ENCODE peak calls at places on chromosome 16, in eight cellular contexts. Q, E, L, B, Y, P, Z and N are unnamed samples.

GRCh38 chr16:14409563-14409962 is 220.5 kb downstream of the PARN start:
- DNase-seq in Q (peak), Y (no peak), P (peak), E (no peak), Z (peak), B (no peak), L (peak), N (peak)

GRCh38 chr16:49856741-49857330 is 924 bp upstream of the ZNF423 start:
- DNase-seq in P (peak), Z (peak), B (peak), E (peak), Y (peak), L (peak), Q (no peak), N (peak)

GRCh38 chr16:24541534-24541933 is 2.2 kb downstream of the RBBP6 start:
- DNase-seq in P (no peak), L (no peak), B (no peak), Q (no peak), E (no peak), Y (no peak), Z (no peak), N (no peak)

GRCh38 chr16:88805340-88805715 is 1.7 kb downstream of the CDT1 start:
- DNase-seq in P (no peak), E (no peak), Z (no peak), Q (no peak), L (no peak), Y (no peak), B (no peak), N (no peak)

GRCh38 chr16:58507195-58507962 is 7.4 kb downstream of the NDRG4 start:
- DNase-seq in P (no peak), E (no peak), Q (no peak), Z (no peak), Y (peak), L (no peak), B (peak), N (no peak)

GRCh38 chr16:75099738-75100615 is 16.6 kb downstream of the LDHD start:
- DNase-seq in E (no peak), Y (peak), L (no peak), P (no peak), Q (no peak), B (no peak), Z (no peak), N (no peak)

GRCh38 chr16:77169650-77170236 is 21.2 kb upstream of the MON1B start:
- DNase-seq in Z (no peak), L (peak), E (no peak), P (peak), Y (no peak), B (peak), Q (no peak), N (no peak)

GRCh38 chr16:72951916-72952315 is 96.0 kb downstream of the ZFHX3 start:
- DNase-seq in Q (no peak), L (no peak), B (no peak), P (no peak), E (no peak), Y (no peak), Z (no peak), N (no peak)

GRCh38 chr16:19014456-19014855 is 30.7 kb downstream of the TMC7 start:
- DNase-seq in Y (peak), P (no peak), L (peak), Z (no peak), B (no peak), Q (no peak), E (no peak), N (no peak)

GRCh38 chr16:60929-61878 is 7.6 kb downstream of the SNRNP25 start:
- DNase-seq in Z (no peak), B (no peak), Q (no peak), L (no peak), P (no peak), E (no peak), Y (peak), N (no peak)

GRCh38 chr16:8741636-8742427 is 55.6 kb downstream of the TMEM186 start:
- DNase-seq in Q (no peak), L (no peak), P (no peak), B (no peak), Y (no peak), E (no peak), Z (no peak), N (no peak)

GRCh38 chr16:50335198-50335958 is 33.4 kb downstream of the BRD7 start:
- DNase-seq in L (no peak), B (no peak), Y (no peak), P (peak), E (no peak), Z (no peak), Q (no peak), N (no peak)

GRCh38 chr16:67659675-67660563 is at the start of gene ACD:
- DNase-seq in E (no peak), P (peak), L (peak), Q (peak), Z (peak), B (peak), Y (peak), N (peak)

GRCh38 chr16:79901522-79901921 is 301.0 kb upstream of the MAF start:
- DNase-seq in L (no peak), B (no peak), P (no peak), Q (no peak), Z (no peak), Y (no peak), E (no peak), N (no peak)

GRCh38 chr16:29825145-29826044 is 5.1 kb downstream of the MVP start:
- DNase-seq in E (no peak), B (no peak), Z (no peak), Y (no peak), Q (no peak), P (peak), L (peak), N (no peak)

GRCh38 chr16:19704321-19705130 is 13.5 kb downstream of the KNOP1 start:
- DNase-seq in B (no peak), Z (no peak), Y (no peak), P (peak), L (peak), Q (no peak), E (no peak), N (no peak)

GRCh38 chr16:31471241-31471874 is 594 bp upstream of the TGFB1I1 start:
- DNase-seq in P (no peak), B (no peak), Z (no peak), Q (no peak), L (peak), E (no peak), Y (no peak), N (no peak)
- H3K4me3 ChIP-seq in P (peak), B (peak), Z (peak), Q (no peak), L (peak), E (peak), Y (peak), N (peak)

GRCh38 chr16:1494129-1494640 is 1.0 kb downstream of the TELO2 start:
- DNase-seq in P (peak), L (peak), Y (peak), B (peak), Q (no peak), Z (peak), E (no peak), N (no peak)
- TF ChIP-seq CTCF in P (peak), L (peak), Y (peak), B (peak), Q (no peak), Z (peak), E (peak), N (peak)

DNA sequence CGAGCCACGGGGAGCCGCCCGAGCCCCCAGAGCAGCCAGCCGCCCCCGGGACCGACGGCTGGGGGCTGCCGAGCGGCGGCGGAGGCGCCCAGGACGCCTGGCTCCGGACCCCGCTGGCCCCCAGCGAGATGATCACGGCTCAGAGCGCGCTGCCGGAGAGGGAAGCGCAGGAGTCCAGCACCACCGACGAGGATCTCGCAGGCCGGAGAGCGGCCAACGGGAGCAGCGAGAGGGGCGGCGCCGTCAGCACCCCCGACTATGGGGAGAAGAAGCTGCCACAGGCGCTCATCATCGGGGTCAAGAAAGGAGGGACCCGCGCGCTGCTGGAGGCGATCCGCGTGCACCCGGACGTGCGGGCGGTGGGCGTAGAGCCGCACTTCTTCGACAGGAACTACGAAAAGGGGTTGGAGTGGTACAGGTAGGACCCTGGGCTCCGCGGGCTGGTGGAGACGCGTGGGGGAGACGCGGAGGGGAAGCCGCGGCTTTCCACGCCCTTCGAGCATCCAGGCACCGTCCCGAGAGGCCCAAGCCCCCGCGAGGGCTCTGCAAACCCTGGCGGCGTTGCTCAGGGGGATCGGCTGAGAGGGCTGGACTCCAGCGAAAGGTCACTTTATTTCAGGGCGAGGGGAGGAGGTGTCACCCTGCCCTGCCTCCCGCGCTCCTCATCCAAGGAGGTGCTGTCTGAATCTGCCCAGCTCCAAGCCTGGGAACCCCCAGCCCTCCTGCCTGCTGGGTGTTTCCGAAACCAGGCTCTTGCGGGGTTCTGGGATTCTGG is 1.2 kb downstream of the HS3ST4 start:
- DNase-seq in E (no peak), Z (no peak), Q (no peak), L (no peak), B (no peak), P (no peak), Y (no peak), N (no peak)
- H3K4me3 ChIP-seq in E (no peak), Z (no peak), Q (no peak), L (peak), B (peak), P (no peak), Y (no peak), N (peak)

GRCh38 chr16:11256657-11257130 is 690 bp upstream of the SOCS1 start:
- DNase-seq in P (peak), L (peak), Y (peak), Q (peak), E (no peak), Z (peak), B (peak), N (no peak)
- TF ChIP-seq CTCF in P (no peak), L (no peak), Y (no peak), Q (no peak), E (no peak), Z (no peak), B (no peak), N (no peak)

GRCh38 chr16:68734782-68735181 is 2.3 kb upstream of the CDH1 start:
- DNase-seq in E (no peak), B (no peak), L (no peak), P (no peak), Z (no peak), Y (no peak), Q (no peak), N (no peak)

GRCh38 chr16:68733570-68733969 is 3.5 kb upstream of the CDH1 start:
- DNase-seq in Y (no peak), E (no peak), B (no peak), P (no peak), Z (no peak), L (no peak), Q (no peak), N (no peak)

GRCh38 chr16:68731569-68732067 is 5.5 kb upstream of the CDH1 start:
- DNase-seq in P (no peak), B (no peak), Z (no peak), E (no peak), Q (no peak), L (no peak), Y (no peak), N (no peak)

GRCh38 chr16:68732068-68732680 is 4.9 kb upstream of the CDH1 start:
- DNase-seq in Q (peak), Z (no peak), L (peak), P (peak), Y (peak), B (peak), E (no peak), N (no peak)

DNA sequence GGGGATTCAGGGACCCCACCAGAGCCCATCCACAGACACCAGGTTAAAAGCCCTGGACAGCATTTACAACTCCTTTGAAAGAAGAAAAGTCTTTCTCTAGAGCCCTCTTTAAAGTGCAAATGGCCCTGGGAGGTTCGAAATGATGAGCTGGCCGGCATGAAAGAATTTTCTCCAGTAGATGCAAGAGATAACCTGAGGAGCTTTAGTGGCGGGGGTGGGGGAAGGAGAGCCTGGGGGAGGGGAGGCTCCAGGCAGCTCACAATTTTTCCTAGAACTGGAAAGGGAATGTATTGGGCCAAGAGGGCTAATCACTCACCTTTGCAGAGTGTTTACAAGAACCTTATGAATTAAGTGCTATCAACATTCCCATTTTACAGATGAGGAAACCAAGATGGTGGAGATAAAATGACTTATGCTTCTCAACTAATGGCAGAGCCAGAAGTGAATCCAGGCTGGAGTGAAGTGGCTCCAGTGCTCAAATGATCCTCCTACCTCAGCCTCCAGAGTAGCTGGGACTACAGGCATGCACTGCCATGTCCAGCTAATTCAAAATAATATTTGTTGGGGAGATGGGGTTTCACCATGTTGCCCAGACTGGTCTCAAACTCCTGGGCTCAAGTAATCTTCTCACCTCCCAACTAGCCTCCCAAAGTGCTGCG is 4.2 kb upstream of the CDH1 start:
- DNase-seq in P (no peak), L (no peak), Y (no peak), Q (no peak), B (no peak), Z (no peak), E (no peak), N (no peak)
- H3K4me3 ChIP-seq in P (no peak), L (no peak), Y (no peak), Q (no peak), B (no peak), Z (no peak), E (no peak), N (no peak)

DNA sequence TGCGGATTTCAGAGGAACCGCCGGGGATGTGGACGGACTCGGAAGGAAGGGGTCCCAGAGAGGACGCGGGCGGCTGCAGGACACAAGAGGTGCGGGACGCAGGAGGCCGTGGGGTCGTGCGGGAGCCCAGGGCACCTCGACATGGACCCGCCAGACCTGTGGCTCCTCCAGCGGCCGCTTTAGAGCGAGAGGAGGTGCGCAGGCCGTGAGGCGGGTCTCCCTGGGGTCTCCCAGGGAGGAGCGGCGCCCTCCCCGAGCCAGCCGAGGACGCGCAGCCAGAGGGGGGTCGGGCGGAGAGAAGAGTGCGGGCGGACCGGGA is 6.8 kb upstream of the FLYWCH1 start:
- DNase-seq in P (no peak), Z (no peak), L (no peak), Q (no peak), E (no peak), Y (peak), B (peak), N (no peak)
- TF ChIP-seq CTCF in P (no peak), Z (no peak), L (no peak), Q (no peak), E (no peak), Y (no peak), B (no peak), N (no peak)